ENCODE peak calls at places on chromosomes 7 and 10, in seven cellular contexts. C, H, Y, M, U, W and L are unnamed samples.
A peak's percentile ranks its signal among the peaks of the same experiment; 100 is the strongest.

GRCh38 chr7:94394399-94395140 is at the start of gene COL1A2:
- DNase-seq in C (no peak), H (peak; percentile 30), Y (no peak), M (no peak), U (peak; percentile 32), W (no peak), L (no peak)

GRCh38 chr7:21912305-21912704 is 33.4 kb downstream of the CDCA7L start:
- DNase-seq in C (no peak), H (no peak), Y (no peak), M (no peak), U (no peak), W (no peak), L (no peak)

GRCh38 chr7:137953692-137954470 is 48.0 kb downstream of the CREB3L2 start:
- DNase-seq in C (peak; percentile 90), H (no peak), Y (no peak), M (peak; percentile 27), U (peak; percentile 76), W (no peak), L (no peak)

GRCh38 chr7:116139007-116139406 is 71.3 kb upstream of the TES start:
- DNase-seq in C (no peak), H (no peak), Y (peak; percentile 9), M (no peak), U (no peak), W (no peak), L (no peak)

GRCh38 chr10:71094712-71095390 is 117.5 kb upstream of the UNC5B start:
- DNase-seq in C (no peak), H (no peak), Y (no peak), M (no peak), U (no peak), W (no peak), L (no peak)

GRCh38 chr7:98162758-98163157 is 48.5 kb upstream of the BHLHA15 start:
- DNase-seq in C (no peak), H (no peak), Y (no peak), M (no peak), U (no peak), W (peak; percentile 8), L (no peak)

GRCh38 chr7:100887186-100887954 is 2.1 kb downstream of the UFSP1 start:
- DNase-seq in C (no peak), H (peak; percentile 54), Y (no peak), M (no peak), U (peak; percentile 55), W (peak; percentile 39), L (peak; percentile 98)

GRCh38 chr10:49138361-49138891 is 4.6 kb upstream of the FAM170B start:
- DNase-seq in C (no peak), H (no peak), Y (no peak), M (no peak), U (no peak), W (no peak), L (no peak)

GRCh38 chr7:92904292-92905131 is 68.1 kb upstream of the CDK6 start:
- DNase-seq in C (peak; percentile 48), H (peak; percentile 27), Y (peak; percentile 16), M (peak; percentile 88), U (peak; percentile 56), W (peak; percentile 84), L (peak; percentile 92)

GRCh38 chr10:6203331-6204062 is 765 bp downstream of the PFKFB3 start:
- DNase-seq in C (peak; percentile 80), H (peak; percentile 92), Y (no peak), M (no peak), U (peak; percentile 46), W (no peak), L (peak; percentile 66)
- TF ChIP-seq CTCF in C (peak; percentile 67), H (peak; percentile 37), Y (peak; percentile 37), M (peak; percentile 11), U (peak; percentile 14), W (peak; percentile 7), L (no peak)

DNA sequence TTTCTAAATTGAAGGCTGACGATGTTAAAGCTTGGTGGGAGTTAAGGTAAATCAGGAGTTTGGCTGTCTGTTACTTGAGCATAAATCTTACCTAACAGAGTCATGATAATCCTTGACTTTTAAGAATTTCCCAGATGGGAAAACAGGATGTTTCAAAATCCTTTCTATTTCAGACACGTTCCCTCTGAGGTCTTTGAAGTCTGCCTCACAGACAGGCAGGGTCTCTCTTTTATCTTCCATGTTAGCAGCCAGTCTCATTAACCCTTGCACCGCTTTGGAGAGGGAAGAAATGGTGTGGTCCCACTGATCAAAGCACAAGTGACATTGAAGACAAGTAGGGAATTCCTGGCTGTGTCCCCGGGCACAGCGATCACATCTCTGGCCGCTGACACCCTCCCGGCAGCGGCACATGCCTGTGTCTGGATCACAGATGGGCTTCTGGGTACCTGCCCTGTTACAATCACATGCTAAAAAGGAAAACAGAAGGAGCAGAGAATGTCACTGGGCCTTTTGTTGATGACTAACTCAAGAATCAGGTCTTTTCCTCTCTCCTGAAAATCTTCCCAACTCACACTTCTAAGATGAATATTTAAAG is 52.7 kb upstream of the LAMB1 start:
- DNase-seq in C (no peak), H (peak; percentile 65), Y (peak; percentile 89), M (no peak), U (no peak), W (no peak), L (no peak)
- TF ChIP-seq MAX in C (no peak), H (no peak), Y (no peak), M (no peak), U (no peak), W (no peak), L (no peak)

DNA sequence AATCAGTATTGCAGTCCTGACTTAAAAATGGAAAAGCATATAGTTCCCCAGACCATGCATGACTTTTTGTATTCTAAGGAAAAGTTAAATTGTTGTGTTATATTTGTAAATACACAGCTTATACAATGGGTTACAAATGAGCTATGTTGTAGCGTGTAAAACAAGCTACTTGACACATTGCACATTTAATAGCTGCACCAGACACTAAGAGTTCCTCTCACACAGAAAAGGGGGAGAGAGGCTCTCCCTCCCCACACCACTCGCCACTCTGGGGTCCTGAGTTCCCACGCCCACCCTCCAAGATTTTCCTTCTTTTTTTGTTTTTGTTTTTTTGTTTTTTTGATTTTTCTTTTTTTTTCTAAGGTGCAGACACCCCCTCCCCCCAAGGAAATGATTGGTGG is 6.3 kb downstream of the KLF6 start:
- DNase-seq in C (no peak), H (no peak), Y (no peak), M (no peak), U (peak; percentile 26), W (no peak), L (no peak)
- H3K4me3 ChIP-seq in C (no peak overlapping the region), H (no peak overlapping the region), Y (no peak overlapping the region), M (no peak overlapping the region), U (no peak overlapping the region), W (peak overlapping the region; percentile 93), L (no peak overlapping the region)

DNA sequence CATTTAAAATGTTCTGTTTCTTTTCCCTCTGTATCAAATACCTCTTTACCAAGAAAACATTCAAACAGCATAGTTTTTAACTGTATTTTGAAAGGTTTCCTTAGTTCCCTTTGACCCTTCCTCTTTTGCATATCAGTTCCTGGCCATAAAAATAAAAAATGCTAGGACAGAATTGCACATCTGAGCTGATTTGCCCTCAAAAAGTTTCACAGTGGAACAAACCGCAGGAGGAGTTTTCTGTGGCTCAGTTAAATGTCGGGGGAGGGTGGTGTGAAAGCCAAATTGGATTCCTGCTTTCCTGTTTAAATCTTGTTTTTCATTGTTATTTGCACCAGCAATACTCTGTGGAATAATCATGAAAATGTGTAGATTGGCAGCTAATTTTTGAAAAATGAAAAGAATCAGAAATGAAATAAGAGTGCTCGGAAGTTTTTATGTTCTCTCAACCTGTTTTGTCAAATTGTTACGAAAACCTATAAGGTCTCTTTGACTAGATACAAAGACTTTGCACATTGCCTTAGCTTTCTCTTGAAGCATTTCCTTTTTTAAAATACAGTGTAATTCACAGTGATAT is 8.2 kb downstream of the IKZF1 start:
- DNase-seq in C (no peak), H (no peak), Y (no peak), M (no peak), U (no peak), W (no peak), L (peak; percentile 80)
- TF ChIP-seq CTCF in C (no peak), H (no peak), Y (no peak), M (no peak), U (no peak), W (no peak), L (no peak)

DNA sequence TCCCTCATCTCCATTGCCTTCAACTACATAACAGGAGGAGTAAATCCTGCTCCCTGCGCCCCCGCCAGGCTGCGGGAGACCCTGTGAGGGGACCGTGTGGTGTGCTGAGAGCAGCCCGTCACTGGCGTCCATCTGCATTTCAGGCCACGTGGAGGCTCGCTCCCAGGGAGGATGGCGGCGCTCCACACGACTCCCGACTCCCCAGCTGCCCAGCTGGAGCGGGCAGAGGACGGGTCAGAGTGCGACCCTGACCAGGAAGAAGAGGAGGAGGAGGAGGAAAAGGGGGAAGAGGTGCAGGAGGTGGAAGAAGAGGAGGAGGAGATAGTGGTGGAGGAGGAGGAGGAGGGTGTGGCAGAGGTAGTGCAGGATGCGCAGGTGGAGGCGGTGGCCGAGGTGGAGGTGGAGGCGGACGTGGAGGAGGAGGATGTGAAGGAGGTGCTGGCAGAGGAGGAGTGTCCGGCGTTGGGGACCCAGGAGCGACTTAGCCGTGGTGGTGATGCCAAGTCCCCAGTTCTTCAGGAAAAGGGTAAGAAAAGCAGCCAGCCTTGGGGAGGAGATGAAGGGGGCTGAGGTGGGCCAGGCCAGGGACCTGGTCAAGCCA is 5.2 kb downstream of the ZNF316 start:
- DNase-seq in C (no peak), H (no peak), Y (no peak), M (no peak), U (no peak), W (no peak), L (no peak)
- TF ChIP-seq MAX in C (no peak), H (no peak), Y (no peak), M (no peak), U (no peak), W (no peak), L (no peak)

GRCh38 chr7:2753148-2753547 is 65.1 kb downstream of the AMZ1 start:
- DNase-seq in C (no peak), H (no peak), Y (no peak), M (no peak), U (no peak), W (no peak), L (no peak)

GRCh38 chr7:2750054-2750453 is 62.1 kb downstream of the AMZ1 start:
- DNase-seq in C (no peak), H (no peak), Y (no peak), M (no peak), U (no peak), W (no peak), L (no peak)

GRCh38 chr7:2754086-2754485 is 66.1 kb downstream of the AMZ1 start:
- DNase-seq in C (no peak), H (no peak), Y (no peak), M (no peak), U (no peak), W (no peak), L (no peak)

GRCh38 chr7:2754912-2755311 is 66.9 kb downstream of the AMZ1 start:
- DNase-seq in C (no peak), H (no peak), Y (no peak), M (no peak), U (no peak), W (no peak), L (no peak)

DNA sequence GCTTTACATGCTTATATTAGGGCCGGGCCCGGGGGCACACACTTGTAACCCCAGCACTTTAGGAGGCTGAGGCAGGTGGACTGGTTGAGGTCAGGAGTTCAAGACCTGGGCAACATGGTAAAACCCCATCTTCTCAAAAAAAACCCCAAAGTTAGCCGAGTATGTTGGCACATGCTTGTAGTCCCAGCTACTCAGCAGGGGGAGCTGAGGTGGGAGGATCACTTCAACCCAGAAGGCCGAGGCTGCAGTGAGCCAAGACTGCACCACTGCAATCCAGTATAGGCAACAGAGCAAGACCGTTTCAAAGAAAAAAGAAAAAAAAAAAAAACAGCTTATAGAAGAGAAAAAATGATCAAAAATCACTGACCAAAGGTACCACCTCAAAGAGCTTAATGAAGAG is 63.1 kb downstream of the AMZ1 start:
- DNase-seq in C (no peak), H (no peak), Y (no peak), M (no peak), U (no peak), W (no peak), L (no peak)
- H3K4me3 ChIP-seq in C (no peak overlapping the region), H (no peak overlapping the region), Y (no peak overlapping the region), M (no peak overlapping the region), U (no peak overlapping the region), W (no peak overlapping the region), L (no peak overlapping the region)